ENCODE peak calls at places on chromosomes 4 and X, in five cellular contexts. J is HTR-8/SVneo, C is stromal cell of bone marrow, F is ELR, K is dorsolateral prefrontal cortex. E is an unnamed sample.

GRCh38 chr4:161522031-161522430 is 641.8 kb downstream of the FSTL5 start:
- DNase-seq in C (no peak), J (no peak), F (no peak), K (peak), E (no peak)

GRCh38 chrX:103789004-103789403 is 12.4 kb downstream of the PLP1 start:
- DNase-seq in K (no peak), C (no peak), J (no peak), F (no peak), E (no peak)

GRCh38 chrX:110578270-110578669 is 217.3 kb downstream of the CHRDL1 start:
- DNase-seq in K (no peak), C (no peak), F (no peak), J (no peak), E (no peak)

GRCh38 chrX:102746134-102746584 is 25.6 kb downstream of the GPRASP3 start:
- DNase-seq in C (peak), F (peak), J (no peak), K (peak), E (no peak)

GRCh38 chrX:10327651-10328050 is 170.9 kb downstream of the CLCN4 start:
- DNase-seq in C (no peak), F (no peak), K (no peak), J (peak), E (no peak)

GRCh38 chr4:147831452-147832192 is 99.7 kb downstream of the ARHGAP10 start:
- DNase-seq in J (peak), F (peak), K (no peak), C (peak), E (no peak)

GRCh38 chrX:85897376-85898110 is 149.8 kb downstream of the CHM start:
- DNase-seq in C (no peak), J (no peak), K (no peak), F (no peak), E (no peak)

GRCh38 chrX:38999099-38999498 is 197.8 kb downstream of the MID1IP1 start:
- DNase-seq in J (no peak), F (no peak), K (no peak), C (no peak), E (no peak)

GRCh38 chr4:41142356-41142755 is 72.0 kb downstream of the APBB2 start:
- DNase-seq in F (no peak), J (no peak), K (no peak), C (no peak), E (no peak)

GRCh38 chr4:158236304-158237030 is 26.2 kb downstream of the TMEM144 start:
- DNase-seq in K (peak), F (no peak), C (no peak), J (no peak), E (no peak)

GRCh38 chr4:184955636-184956035 is 62.7 kb upstream of the HELT start:
- DNase-seq in J (no peak), K (no peak), F (no peak), C (no peak), E (no peak)

GRCh38 chrX:85922821-85923220 is 124.5 kb downstream of the CHM start:
- DNase-seq in C (peak), J (no peak), K (no peak), F (peak), E (no peak)

GRCh38 chr4:17941731-17942130 is 79.8 kb downstream of the LCORL start:
- DNase-seq in J (no peak), C (peak), K (no peak), F (peak), E (no peak)

GRCh38 chr4:53861856-53862610 is 202.4 kb downstream of the CHIC2 start:
- DNase-seq in C (peak), F (peak), K (no peak), J (no peak), E (no peak)

GRCh38 chrX:104564921-104565703 is 887 bp upstream of the IL1RAPL2 start:
- DNase-seq in F (no peak), C (no peak), K (no peak), J (no peak), E (no peak)

GRCh38 chr4:77954690-77955089 is 92.1 kb downstream of the MRPL1 start:
- DNase-seq in C (no peak), J (no peak), K (no peak), F (no peak), E (no peak)

GRCh38 chrX:48802813-48803261 is 970 bp downstream of the HDAC6 start:
- DNase-seq in K (no peak), J (no peak), F (no peak), C (no peak), E (no peak)

GRCh38 chr4:67697860-67698655 is 2.9 kb downstream of the UBA6 start:
- DNase-seq in F (no peak), K (no peak), J (no peak), C (no peak), E (no peak)

GRCh38 chrX:152733261-152733975 is at the start of the genes CSAG1 and MAGEA12:
- DNase-seq in K (no peak), J (no peak), C (no peak), F (no peak), E (no peak)

GRCh38 chrX:78322863-78323262 is 4.5 kb downstream of the CYSLTR1 start:
- DNase-seq in K (no peak), F (no peak), C (no peak), J (no peak), E (no peak)

GRCh38 chr4:58451707-58452106 is 1341.5 kb upstream of the IGFBP7 start:
- DNase-seq in J (no peak), F (no peak), K (no peak), C (no peak), E (no peak)

GRCh38 chr4:145821771-145822170 is 116.9 kb downstream of the ZNF827 start:
- DNase-seq in F (no peak), J (no peak), C (no peak), K (no peak), E (no peak)

GRCh38 chrX:110915120-110915519 is 119.5 kb upstream of the CHRDL1 start:
- DNase-seq in F (peak), J (no peak), K (no peak), C (peak), E (no peak)

GRCh38 chrX:72297953-72298730 is 7.6 kb downstream of the CITED1 start:
- DNase-seq in F (peak), C (no peak), K (no peak), J (no peak), E (no peak)

GRCh38 chrX:10137516-10137915 is 19.3 kb upstream of the CLCN4 start:
- DNase-seq in C (no peak), J (no peak), F (no peak), K (no peak), E (no peak)

GRCh38 chrX:11724122-11725017 is 33.7 kb upstream of the MSL3 start:
- DNase-seq in J (peak), C (peak), K (no peak), F (peak), E (no peak)

GRCh38 chrX:17670874-17671273 is 66.4 kb upstream of the SCML1 start:
- DNase-seq in F (no peak), K (no peak), J (no peak), C (no peak), E (no peak)

GRCh38 chr4:7650606-7651400 is 216.1 kb upstream of the PSAPL1 start:
- DNase-seq in F (peak), K (no peak), J (peak), C (peak), E (no peak)

E was measured in activated naive CD4-positive, alpha-beta T cell.